ENCODE peak calls at places on chromosome 19, in nine cellular contexts. X is H1, D is endothelial cell of umbilical vein, Y is WTC11, O is A549, C is K562, P is GM12878, Q is HCT116, S is SK-N-SH. H is an unnamed sample.

GRCh38 chr19:52307275-52307674 is 10.3 kb downstream of the ZNF480 start:
- DNase-seq in X (peak; percentile 53), D (peak; percentile 8), Y (peak; percentile 35), O (no peak), C (no peak), P (no peak), Q (peak; percentile 7), S (no peak), H (peak; percentile 43)

GRCh38 chr19:57566396-57567256 is 7.0 kb upstream of the ZNF550 start:
- DNase-seq in X (no peak), D (no peak), Y (no peak), O (no peak), C (no peak), P (no peak), Q (peak; percentile 34), S (no peak), H (peak; percentile 36)

GRCh38 chr19:10828981-10829821 is 6.8 kb downstream of the TMED1 start:
- DNase-seq in X (no peak), D (no peak), Y (peak; percentile 56), O (no peak), C (peak; percentile 24), P (no peak), Q (no peak), S (peak; percentile 36), H (peak; percentile 41)

GRCh38 chr19:9848060-9848459 is 12.9 kb downstream of the PIN1 start:
- DNase-seq in X (peak; percentile 83), D (no peak), Y (peak; percentile 77), O (no peak), C (no peak), P (no peak), Q (no peak), S (peak; percentile 81), H (peak; percentile 48)

GRCh38 chr19:11995174-11995573 is 30.3 kb downstream of the ZNF763 start:
- DNase-seq in X (no peak), D (no peak), Y (no peak), O (no peak), C (peak; percentile 13), P (no peak), Q (no peak), S (no peak), H (peak; percentile 65)

GRCh38 chr19:10112037-10112751 is 701 bp downstream of the P2RY11 start:
- DNase-seq in X (no peak), D (no peak), Y (no peak), O (no peak), C (peak; percentile 13), P (no peak), Q (no peak), S (peak; percentile 28), H (peak; percentile 94)

GRCh38 chr19:37098570-37098969 is 20.3 kb downstream of the ZNF420 start:
- DNase-seq in X (no peak), D (no peak), Y (no peak), O (no peak), C (no peak), P (no peak), Q (no peak), S (no peak), H (no peak)

GRCh38 chr19:13731147-13731964 is 33.0 kb upstream of the MRI1 start:
- DNase-seq in X (peak; percentile 98), D (peak; percentile 97), Y (peak; percentile 95), O (peak; percentile 86), C (peak; percentile 98), P (peak; percentile 72), Q (peak; percentile 94), S (peak; percentile 96), H (peak; percentile 93)

GRCh38 chr19:41334793-41335192 is 18.9 kb downstream of the TGFB1 start:
- DNase-seq in X (no peak), D (peak; percentile 46), Y (no peak), O (no peak), C (no peak), P (no peak), Q (no peak), S (no peak), H (no peak)

GRCh38 chr19:17873661-17874422 is 2.1 kb downstream of the SLC5A5 start:
- DNase-seq in X (peak; percentile 91), D (no peak), Y (peak; percentile 88), O (peak; percentile 49), C (peak; percentile 98), P (no peak), Q (peak; percentile 48), S (peak; percentile 98), H (peak; percentile 39)

GRCh38 chr19:28981994-28982393 is 231.0 kb downstream of the UQCRFS1 start:
- DNase-seq in X (no peak), D (no peak), Y (no peak), O (no peak), C (no peak), P (no peak), Q (no peak), S (no peak), H (no peak)

GRCh38 chr19:55638864-55639359 is 1.9 kb upstream of the ZNF580 start:
- DNase-seq in X (peak; percentile 72), D (no peak), Y (peak; percentile 63), O (peak; percentile 67), C (no peak), P (no peak), Q (no peak), S (peak; percentile 52), H (peak; percentile 70)

GRCh38 chr19:16455489-16455888 is 16.3 kb downstream of the EPS15L1 start:
- DNase-seq in X (no peak), D (no peak), Y (no peak), O (no peak), C (no peak), P (no peak), Q (no peak), S (no peak), H (no peak)

GRCh38 chr19:17202249-17202648 is 12.9 kb upstream of the USE1 start:
- DNase-seq in X (no peak), D (peak; percentile 22), Y (no peak), O (peak; percentile 33), C (no peak), P (no peak), Q (peak; percentile 15), S (no peak), H (no peak)

GRCh38 chr19:16624236-16624635 is 3.8 kb downstream of the MED26 start:
- DNase-seq in X (no peak), D (no peak), Y (no peak), O (no peak), C (no peak), P (no peak), Q (no peak), S (no peak), H (no peak)

GRCh38 chr19:58002384-58003152 is at the start of gene ZNF606:
- DNase-seq in X (peak; percentile 87), D (peak; percentile 89), Y (peak; percentile 86), O (peak; percentile 87), C (peak; percentile 24), P (peak; percentile 31), Q (no peak), S (peak; percentile 94), H (peak; percentile 74)

GRCh38 chr19:3809881-3810707 is 23.9 kb upstream of the MATK start:
- DNase-seq in X (no peak), D (no peak), Y (no peak), O (no peak), C (no peak), P (no peak), Q (no peak), S (no peak), H (no peak)

GRCh38 chr19:12759686-12760085 is 8.1 kb downstream of the BEST2 start:
- DNase-seq in X (no peak), D (no peak), Y (no peak), O (no peak), C (no peak), P (no peak), Q (no peak), S (no peak), H (no peak)

GRCh38 chr19:15129856-15130580 is 22.8 kb downstream of the SYDE1 start:
- DNase-seq in X (no peak), D (no peak), Y (no peak), O (no peak), C (no peak), P (no peak), Q (peak; percentile 16), S (no peak), H (no peak)
- TF ChIP-seq MAX in X (no peak), D (no peak), Y (no peak), O (no peak), C (no peak), P (no peak), Q (no peak), S (no peak), H (no peak)

DNA sequence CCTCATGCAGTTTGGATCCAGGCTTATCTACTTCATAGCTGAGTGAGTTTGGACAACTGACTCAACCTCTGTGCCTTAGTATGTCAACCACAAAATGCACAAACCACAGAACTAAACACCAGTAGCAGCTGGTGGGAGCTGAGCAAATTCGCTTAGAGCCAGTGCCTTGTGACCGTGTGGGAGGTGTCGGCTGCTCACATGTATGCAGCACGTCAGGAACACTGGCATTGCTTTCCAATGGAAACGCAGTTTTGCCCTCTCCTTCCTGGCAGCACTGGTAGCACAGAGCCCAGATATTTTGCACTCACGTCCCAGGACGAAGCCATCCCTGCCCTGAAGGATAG is 8.3 kb upstream of the NTN5 start:
- DNase-seq in X (no peak), D (no peak), Y (no peak), O (no peak), C (peak; percentile 34), P (no peak), Q (no peak), S (no peak), H (peak; percentile 96)
- TF ChIP-seq MAX in X (no peak), D (no peak), Y (no peak), O (no peak), C (peak; percentile 63), P (no peak), Q (no peak), S (no peak), H (peak; percentile 96)

DNA sequence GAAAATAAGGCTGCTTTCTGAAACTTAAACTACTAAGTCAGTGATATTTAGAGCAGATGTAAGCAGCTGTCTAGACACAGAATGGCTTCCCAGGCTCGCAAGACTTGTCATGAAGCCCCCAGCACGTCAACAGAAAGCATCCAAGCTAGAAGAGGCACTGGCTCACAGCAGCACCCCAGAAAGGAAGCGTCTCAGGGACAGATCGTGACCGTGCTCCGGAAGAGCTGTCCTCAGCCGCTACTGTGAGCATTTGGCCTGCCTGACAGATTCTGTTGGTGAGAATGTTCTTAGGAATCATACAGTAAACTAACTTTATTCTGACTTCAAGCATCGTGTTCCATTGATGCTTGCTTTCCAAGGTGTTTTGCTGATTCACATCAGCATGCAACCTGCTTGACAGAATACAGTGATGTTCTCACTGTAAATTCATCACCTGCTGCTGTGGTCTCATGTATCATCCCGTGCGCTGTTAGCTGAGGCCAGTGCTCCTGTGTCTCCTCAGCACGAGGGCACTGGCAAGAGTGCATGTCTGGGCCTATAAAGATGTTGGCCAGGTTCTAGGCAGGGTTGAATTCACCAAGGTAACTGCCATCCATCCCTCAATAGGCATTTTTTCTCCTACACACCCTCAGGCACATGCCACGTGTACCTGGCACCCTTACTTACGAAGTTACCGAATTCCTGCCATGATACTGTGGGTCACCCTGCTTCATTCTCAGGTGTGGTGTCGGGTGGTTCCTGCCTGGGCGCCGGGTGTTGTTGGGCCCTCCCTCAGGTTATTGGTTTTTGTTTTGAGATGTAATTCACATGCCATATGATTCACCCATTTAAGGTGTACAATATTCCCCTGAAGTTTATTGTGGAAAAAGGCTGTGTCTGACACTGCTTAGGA is 15.9 kb downstream of the SPINT2 start:
- DNase-seq in X (no peak), D (no peak), Y (no peak), O (no peak), C (no peak), P (no peak), Q (no peak), S (no peak), H (no peak)
- TF ChIP-seq MAX in X (no peak), D (no peak), Y (no peak), O (no peak), C (no peak), P (no peak), Q (no peak), S (no peak), H (no peak)

GRCh38 chr19:54573330-54573872 is at the start of gene LILRA2:
- DNase-seq in X (no peak), D (no peak), Y (no peak), O (no peak), C (no peak), P (no peak), Q (no peak), S (no peak), H (peak; percentile 67)
- TF ChIP-seq MAX in X (no peak), D (no peak), Y (no peak), O (no peak), C (no peak), P (no peak), Q (no peak), S (no peak), H (no peak)